ENCODE peak calls at places on chromosomes 13 and 19, in seven cellular contexts. One of them, this sample, is unnamed.

GRCh38 chr19:55477905-55478304 is 1.5 kb downstream of the ZNF628 start:
- DNase-seq in astrocyte: no peak
- DNase-seq in AG04449: no peak
- DNase-seq in T1000: no peak
- DNase-seq in AG04450: no peak
- DNase-seq in NCI-H1436: no peak
- DNase-seq in sigmoid colon: no peak
- DNase-seq in this sample: no peak

GRCh38 chr13:50592412-50593145 is 250.9 kb downstream of the DLEU7 start:
- DNase-seq in T1000: no peak
- DNase-seq in AG04450: no peak
- DNase-seq in sigmoid colon: no peak
- DNase-seq in astrocyte: peak
- DNase-seq in AG04449: peak
- DNase-seq in NCI-H1436: no peak
- DNase-seq in this sample: no peak

GRCh38 chr19:38535212-38535611 is 82.5 kb downstream of the MAP4K1 start:
- DNase-seq in NCI-H1436: no peak
- DNase-seq in astrocyte: no peak
- DNase-seq in sigmoid colon: no peak
- DNase-seq in AG04449: no peak
- DNase-seq in T1000: no peak
- DNase-seq in AG04450: no peak
- DNase-seq in this sample: no peak

GRCh38 chr19:47093841-47094240 is 19.7 kb downstream of the ZC3H4 start:
- DNase-seq in NCI-H1436: no peak
- DNase-seq in sigmoid colon: no peak
- DNase-seq in AG04450: no peak
- DNase-seq in astrocyte: no peak
- DNase-seq in AG04449: no peak
- DNase-seq in T1000: no peak
- DNase-seq in this sample: no peak

GRCh38 chr13:29847501-29847983 is 2.9 kb downstream of the UBL3 start:
- DNase-seq in T1000: no peak
- DNase-seq in sigmoid colon: no peak
- DNase-seq in AG04450: no peak
- DNase-seq in AG04449: no peak
- DNase-seq in astrocyte: peak
- DNase-seq in NCI-H1436: no peak
- DNase-seq in this sample: no peak

GRCh38 chr13:90261343-90261742 is 1086.1 kb upstream of the MIR17HG start:
- DNase-seq in astrocyte: no peak
- DNase-seq in sigmoid colon: no peak
- DNase-seq in NCI-H1436: no peak
- DNase-seq in T1000: no peak
- DNase-seq in AG04450: no peak
- DNase-seq in AG04449: no peak
- DNase-seq in this sample: no peak

GRCh38 chr13:31261241-31261640 is 61.5 kb downstream of the B3GLCT start:
- DNase-seq in T1000: no peak
- DNase-seq in astrocyte: no peak
- DNase-seq in NCI-H1436: no peak
- DNase-seq in AG04450: no peak
- DNase-seq in sigmoid colon: no peak
- DNase-seq in AG04449: no peak
- DNase-seq in this sample: no peak

GRCh38 chr19:3866798-3867638 is 1.8 kb downstream of the ZFR2 start:
- DNase-seq in T1000: no peak
- DNase-seq in AG04449: no peak
- DNase-seq in NCI-H1436: no peak
- DNase-seq in sigmoid colon: no peak
- DNase-seq in astrocyte: no peak
- DNase-seq in AG04450: no peak
- DNase-seq in this sample: no peak

GRCh38 chr19:4328243-4328990 is 10.2 kb downstream of the STAP2 start:
- DNase-seq in T1000: peak
- DNase-seq in AG04450: peak
- DNase-seq in NCI-H1436: peak
- DNase-seq in AG04449: peak
- DNase-seq in astrocyte: peak
- DNase-seq in sigmoid colon: peak
- DNase-seq in this sample: peak

GRCh38 chr13:65597839-65598818 is 1632.0 kb downstream of the PCDH9 start:
- DNase-seq in T1000: no peak
- DNase-seq in astrocyte: peak
- DNase-seq in AG04450: peak
- DNase-seq in NCI-H1436: no peak
- DNase-seq in AG04449: peak
- DNase-seq in sigmoid colon: no peak
- DNase-seq in this sample: no peak